ENCODE peak calls at places on chromosomes 11 and 22, in five cellular contexts. One of them, this sample, is unnamed.

GRCh38 chr22:50173983-50174355 is 3.4 kb downstream of the PANX2 start:
- DNase-seq in H1: no peak
- DNase-seq in mesenchymal stem cell: no peak
- DNase-seq in neuronal stem cell: no peak
- DNase-seq in H9: no peak
- DNase-seq in this sample: no peak

GRCh38 chr11:129828301-129828836 is 12.7 kb downstream of the TMEM45B start:
- DNase-seq in H1: no peak
- DNase-seq in H9: no peak
- DNase-seq in mesenchymal stem cell: no peak
- DNase-seq in neuronal stem cell: no peak
- DNase-seq in this sample: no peak

GRCh38 chr22:43042101-43042780 is 27.3 kb upstream of the PACSIN2 start:
- DNase-seq in mesenchymal stem cell: no peak
- DNase-seq in neuronal stem cell: no peak
- DNase-seq in H1: no peak
- DNase-seq in H9: no peak
- DNase-seq in this sample: peak; percentile 24

GRCh38 chr22:19717691-19718254 is 3.5 kb downstream of the SEPTIN5 start:
- DNase-seq in H1: peak; percentile 92
- DNase-seq in mesenchymal stem cell: peak; percentile 54
- DNase-seq in neuronal stem cell: no peak
- DNase-seq in H9: peak; percentile 65
- DNase-seq in this sample: peak; percentile 52

GRCh38 chr11:40132881-40133280 is 1326.6 kb downstream of the LRRC4C start:
- DNase-seq in H1: no peak
- DNase-seq in neuronal stem cell: no peak
- DNase-seq in H9: no peak
- DNase-seq in mesenchymal stem cell: no peak
- DNase-seq in this sample: no peak

GRCh38 chr11:41118521-41118920 is 340.9 kb downstream of the LRRC4C start:
- DNase-seq in mesenchymal stem cell: no peak
- DNase-seq in H1: no peak
- DNase-seq in neuronal stem cell: no peak
- DNase-seq in H9: no peak
- DNase-seq in this sample: no peak

GRCh38 chr22:32920032-32920628 is 118.6 kb downstream of the TIMP3 start:
- DNase-seq in neuronal stem cell: no peak
- DNase-seq in H9: no peak
- DNase-seq in mesenchymal stem cell: peak; percentile 84
- DNase-seq in H1: no peak
- DNase-seq in this sample: peak; percentile 33

GRCh38 chr11:102269927-102270326 is 47.4 kb upstream of the BIRC3 start:
- DNase-seq in H1: no peak
- DNase-seq in neuronal stem cell: no peak
- DNase-seq in H9: no peak
- DNase-seq in mesenchymal stem cell: no peak
- DNase-seq in this sample: peak; percentile 81

GRCh38 chr11:5737091-5737490 is 843 bp downstream of the OR56B1 start:
- DNase-seq in mesenchymal stem cell: no peak
- DNase-seq in neuronal stem cell: no peak
- DNase-seq in H9: no peak
- DNase-seq in H1: no peak
- DNase-seq in this sample: peak; percentile 16

GRCh38 chr11:45554230-45554967 is 111.0 kb downstream of the CHST1 start:
- DNase-seq in mesenchymal stem cell: no peak
- DNase-seq in neuronal stem cell: no peak
- DNase-seq in H1: no peak
- DNase-seq in H9: no peak
- DNase-seq in this sample: no peak

GRCh38 chr11:18372187-18372586 is 22.2 kb upstream of the LDHA start:
- DNase-seq in H1: no peak
- DNase-seq in neuronal stem cell: no peak
- DNase-seq in H9: no peak
- DNase-seq in mesenchymal stem cell: no peak
- DNase-seq in this sample: no peak
- H2BK120ac ChIP-seq in H1: no peak overlapping the region
- H2BK120ac ChIP-seq in neuronal stem cell: no peak overlapping the region
- H2BK120ac ChIP-seq in H9: no peak overlapping the region
- H2BK120ac ChIP-seq in mesenchymal stem cell: no peak overlapping the region
- H2BK120ac ChIP-seq in this sample: no peak overlapping the region

DNA sequence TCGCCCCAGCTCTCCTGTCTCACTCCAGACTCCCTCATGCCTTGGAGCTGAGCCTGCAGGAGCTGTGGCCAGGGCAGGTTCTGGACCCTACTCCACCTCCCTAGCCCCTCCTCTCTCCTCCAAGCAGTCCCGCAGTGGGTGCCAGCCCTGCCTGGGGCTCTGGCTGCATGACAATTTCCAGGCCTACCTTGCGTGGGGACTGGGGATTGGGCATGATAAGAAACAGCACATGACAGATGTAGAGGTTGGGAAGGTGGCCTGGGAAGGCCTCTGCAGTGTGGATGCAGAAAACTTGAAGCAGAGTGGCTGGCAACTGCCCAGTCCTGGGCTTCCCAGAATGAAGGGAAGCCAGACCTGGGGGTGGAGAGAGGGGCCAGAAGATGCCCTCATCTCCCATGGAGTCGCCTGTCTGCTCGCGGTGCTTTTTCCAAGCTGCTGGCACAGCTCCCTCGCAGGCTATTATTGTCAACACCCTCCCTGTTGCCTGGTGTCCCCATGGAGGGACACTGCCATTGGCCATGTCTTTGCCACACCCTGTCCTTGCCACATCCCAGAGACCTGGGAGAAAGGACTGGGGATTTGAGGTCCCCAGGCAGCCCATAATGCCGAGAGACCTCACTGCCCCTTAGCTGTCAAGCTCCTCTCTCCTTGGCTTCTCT is 48.9 kb upstream of the CDON start:
- DNase-seq in neuronal stem cell: no peak
- DNase-seq in H9: no peak
- DNase-seq in mesenchymal stem cell: no peak
- DNase-seq in H1: no peak
- DNase-seq in this sample: no peak
- H3K14ac ChIP-seq in neuronal stem cell: peak overlapping the region; percentile 32
- H3K14ac ChIP-seq in H9: no peak overlapping the region
- H3K14ac ChIP-seq in mesenchymal stem cell: no peak overlapping the region
- H3K14ac ChIP-seq in H1: no peak overlapping the region
- H3K14ac ChIP-seq in this sample: no peak overlapping the region

DNA sequence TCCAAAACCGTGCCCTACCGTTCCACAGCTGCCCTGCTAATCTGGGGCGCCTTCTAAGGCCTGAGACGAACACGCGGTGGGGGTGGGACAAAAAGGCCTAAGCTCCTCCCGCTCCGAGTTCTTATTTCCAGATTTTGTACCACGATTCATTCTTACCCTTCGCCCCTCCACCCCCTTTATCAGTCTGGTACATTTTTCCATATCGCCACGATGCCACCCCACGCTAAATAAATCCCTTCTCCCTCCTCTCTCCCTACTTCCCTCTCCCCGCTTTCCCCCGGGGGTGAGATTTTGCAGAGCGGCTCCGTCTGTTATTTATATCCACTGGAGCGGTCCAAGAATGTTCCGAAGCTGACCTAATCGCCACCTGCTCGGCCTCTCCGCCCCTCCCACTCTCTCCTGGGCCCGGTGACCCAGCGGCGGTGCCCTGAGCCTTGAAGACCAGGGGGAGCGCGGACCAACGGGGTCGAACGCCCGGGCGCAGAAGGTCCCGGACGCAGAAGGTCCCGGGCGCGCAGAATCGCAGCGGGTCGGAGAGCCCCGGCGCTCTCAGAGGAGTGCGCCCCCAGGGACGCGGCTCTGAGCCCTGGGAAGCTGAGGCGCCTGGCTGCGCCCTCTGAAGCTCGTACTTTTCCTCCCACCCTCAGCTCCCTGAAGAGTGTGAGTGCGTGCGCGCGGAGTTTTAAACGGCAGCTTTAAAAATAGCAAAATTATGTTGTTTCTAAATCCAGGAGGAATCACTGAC is 875 bp upstream of the PACSIN3 start:
- DNase-seq in H1: peak; percentile 77
- DNase-seq in neuronal stem cell: peak; percentile 40
- DNase-seq in mesenchymal stem cell: peak; percentile 74
- DNase-seq in H9: peak; percentile 77
- DNase-seq in this sample: peak; percentile 54
- H2BK120ac ChIP-seq in H1: no peak overlapping the region
- H2BK120ac ChIP-seq in neuronal stem cell: peak overlapping the region; percentile 63
- H2BK120ac ChIP-seq in mesenchymal stem cell: peak overlapping the region; percentile 40
- H2BK120ac ChIP-seq in H9: no peak overlapping the region
- H2BK120ac ChIP-seq in this sample: no peak overlapping the region

GRCh38 chr11:132888226-132888625 is 644.1 kb downstream of the OPCML start:
- DNase-seq in H1: no peak
- DNase-seq in mesenchymal stem cell: peak; percentile 48
- DNase-seq in H9: no peak
- DNase-seq in neuronal stem cell: no peak
- DNase-seq in this sample: peak; percentile 19
- H3K14ac ChIP-seq in H1: no peak overlapping the region
- H3K14ac ChIP-seq in mesenchymal stem cell: no peak overlapping the region
- H3K14ac ChIP-seq in H9: no peak overlapping the region
- H3K14ac ChIP-seq in neuronal stem cell: no peak overlapping the region
- H3K14ac ChIP-seq in this sample: peak overlapping the region; percentile 39

DNA sequence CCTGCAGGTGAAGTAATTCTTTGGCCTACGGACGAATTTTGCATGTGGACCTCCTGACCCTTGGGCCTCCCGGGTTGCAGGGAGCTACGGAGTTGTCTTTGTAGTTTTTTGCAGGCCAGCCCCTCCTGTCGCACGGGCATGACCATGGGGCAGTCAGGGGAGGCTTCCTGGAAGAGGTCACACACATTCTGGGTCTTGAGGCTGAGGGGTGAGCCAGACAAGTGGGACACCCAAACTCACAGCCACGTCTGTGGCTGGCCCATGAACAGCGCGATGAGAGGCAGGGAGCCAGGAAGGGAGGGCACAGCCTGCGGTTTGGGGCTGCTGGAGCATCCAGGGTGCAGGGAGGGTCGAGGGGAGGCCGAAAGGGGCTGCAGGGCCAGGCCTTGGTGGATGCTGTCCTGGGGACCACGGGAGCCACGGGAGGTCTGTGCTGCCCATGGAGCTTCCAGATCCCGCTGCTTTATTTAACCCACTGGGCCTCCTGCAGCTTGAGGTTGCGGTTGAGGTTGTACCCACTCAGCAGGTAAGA is 78.9 kb downstream of the FBLN1 start:
- DNase-seq in mesenchymal stem cell: no peak
- DNase-seq in H9: no peak
- DNase-seq in neuronal stem cell: no peak
- DNase-seq in H1: no peak
- DNase-seq in this sample: no peak
- H2BK120ac ChIP-seq in mesenchymal stem cell: no peak overlapping the region
- H2BK120ac ChIP-seq in H9: no peak overlapping the region
- H2BK120ac ChIP-seq in neuronal stem cell: no peak overlapping the region
- H2BK120ac ChIP-seq in H1: no peak overlapping the region
- H2BK120ac ChIP-seq in this sample: no peak overlapping the region

GRCh38 chr11:63999349-64000025 is 13.2 kb downstream of the OTUB1 start:
- DNase-seq in H1: peak; percentile 87
- DNase-seq in mesenchymal stem cell: peak; percentile 53
- DNase-seq in H9: peak; percentile 92
- DNase-seq in neuronal stem cell: peak; percentile 71
- DNase-seq in this sample: no peak

GRCh38 chr11:64000026-64000739 is 13.9 kb downstream of the OTUB1 start:
- DNase-seq in neuronal stem cell: peak; percentile 77
- DNase-seq in H9: peak; percentile 78
- DNase-seq in mesenchymal stem cell: peak; percentile 67
- DNase-seq in H1: peak; percentile 91
- DNase-seq in this sample: peak; percentile 59

GRCh38 chr11:64001552-64002427 is 15.6 kb downstream of the OTUB1 start:
- DNase-seq in mesenchymal stem cell: peak; percentile 31
- DNase-seq in H1: no peak
- DNase-seq in H9: no peak
- DNase-seq in neuronal stem cell: no peak
- DNase-seq in this sample: no peak

GRCh38 chr11:63998558-63999348 is 12.5 kb downstream of the OTUB1 start:
- DNase-seq in H1: peak; percentile 86
- DNase-seq in mesenchymal stem cell: no peak
- DNase-seq in neuronal stem cell: peak; percentile 32
- DNase-seq in H9: peak; percentile 81
- DNase-seq in this sample: no peak

DNA sequence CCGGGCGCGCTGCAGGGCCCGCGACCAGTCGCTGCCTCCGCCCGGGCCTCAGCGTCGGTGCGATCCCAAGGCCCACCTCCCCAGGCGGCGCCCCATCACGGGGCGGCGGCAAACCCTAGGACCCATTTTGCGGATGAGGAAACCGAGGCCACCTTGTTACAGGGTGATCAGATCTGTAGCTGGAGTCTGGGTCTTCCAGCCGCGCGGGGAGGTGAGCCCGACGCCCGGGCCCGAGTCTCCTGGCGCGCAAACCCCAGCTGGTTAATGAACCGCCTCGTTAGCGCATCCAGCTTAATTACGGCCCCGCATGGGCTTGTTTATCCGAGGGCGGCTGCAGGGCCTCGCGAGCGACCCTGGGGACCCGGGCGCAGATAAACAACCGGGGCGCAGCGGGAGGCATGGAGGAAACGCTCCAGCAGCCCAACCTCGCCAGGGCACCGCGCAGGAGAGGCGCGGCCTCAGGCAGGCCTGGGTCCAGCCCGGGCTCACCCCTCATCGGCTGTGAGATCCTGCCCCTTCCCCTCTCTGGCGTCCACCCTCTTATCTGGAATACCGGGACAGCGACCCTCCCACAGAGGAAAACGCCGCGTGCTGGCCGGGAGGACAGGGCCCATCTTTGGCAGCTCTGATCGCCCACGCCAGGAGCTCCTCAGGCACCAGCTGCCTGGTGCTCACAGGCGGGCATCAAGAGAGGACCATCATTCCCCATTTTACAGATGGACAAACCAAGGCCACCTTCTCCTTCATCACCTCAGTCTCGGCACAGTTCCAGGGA is 14.7 kb downstream of the OTUB1 start:
- DNase-seq in mesenchymal stem cell: no peak
- DNase-seq in neuronal stem cell: no peak
- DNase-seq in H1: no peak
- DNase-seq in H9: no peak
- DNase-seq in this sample: no peak
- H3K14ac ChIP-seq in mesenchymal stem cell: no peak overlapping the region
- H3K14ac ChIP-seq in neuronal stem cell: peak overlapping the region; percentile 38
- H3K14ac ChIP-seq in H1: no peak overlapping the region
- H3K14ac ChIP-seq in H9: no peak overlapping the region
- H3K14ac ChIP-seq in this sample: no peak overlapping the region

DNA sequence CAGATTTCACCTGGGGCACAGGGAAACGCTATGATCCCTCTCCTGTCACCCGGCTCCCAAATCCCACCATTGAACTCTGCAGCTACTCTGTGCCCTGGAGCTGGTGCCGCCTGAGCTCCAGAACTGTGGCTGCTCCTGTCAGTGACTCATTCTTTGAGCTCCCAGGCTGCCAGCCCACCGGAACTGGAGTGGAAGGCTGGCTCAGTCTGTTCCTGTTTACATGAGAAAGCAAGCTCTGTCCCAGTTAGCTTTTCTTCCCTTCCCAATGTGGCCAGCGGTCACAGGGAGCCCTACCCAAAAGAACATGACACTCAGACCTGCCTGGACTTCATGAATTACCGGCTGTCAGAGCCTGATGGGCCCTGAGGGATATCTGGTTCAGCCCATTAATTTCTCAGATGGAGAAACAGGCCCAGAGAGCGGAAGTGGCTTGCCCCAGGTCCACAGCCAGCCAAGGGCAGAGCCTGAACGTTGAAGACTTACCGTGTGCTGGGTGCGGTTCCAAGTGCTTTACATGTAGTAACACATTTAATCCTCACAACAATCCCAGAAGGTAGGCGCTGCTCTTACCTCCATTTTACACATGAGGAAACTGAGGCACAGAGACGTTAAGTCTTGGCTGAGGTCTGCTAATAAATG is 23.8 kb upstream of the IGSF22 start:
- DNase-seq in H1: no peak
- DNase-seq in mesenchymal stem cell: peak; percentile 86
- DNase-seq in H9: peak; percentile 77
- DNase-seq in neuronal stem cell: no peak
- DNase-seq in this sample: peak; percentile 75
- H2BK120ac ChIP-seq in H1: no peak overlapping the region
- H2BK120ac ChIP-seq in mesenchymal stem cell: peak overlapping the region; percentile 51
- H2BK120ac ChIP-seq in H9: no peak overlapping the region
- H2BK120ac ChIP-seq in neuronal stem cell: no peak overlapping the region
- H2BK120ac ChIP-seq in this sample: peak overlapping the region; percentile 69

This sample was measured in IMR-90.